ENCODE peak calls at places on chromosomes 6 and 20, in five cellular contexts. One of them, this sample, is unnamed.

GRCh38 chr6:118581489-118581959 is 33.4 kb downstream of the PLN start:
- DNase-seq in fibroblast of lung: peak
- DNase-seq in pancreas: no peak
- DNase-seq in H1: no peak
- DNase-seq in hepatocyte: peak
- DNase-seq in this sample: no peak

GRCh38 chr6:126153661-126154060 is 167.3 kb downstream of the TRMT11 start:
- DNase-seq in fibroblast of lung: peak
- DNase-seq in pancreas: no peak
- DNase-seq in hepatocyte: no peak
- DNase-seq in H1: no peak
- DNase-seq in this sample: no peak

GRCh38 chr6:159520002-159520401 is 173.0 kb downstream of the SOD2 start:
- DNase-seq in hepatocyte: no peak
- DNase-seq in pancreas: no peak
- DNase-seq in fibroblast of lung: no peak
- DNase-seq in H1: no peak
- DNase-seq in this sample: no peak

GRCh38 chr6:131130546-131130925 is 4.7 kb upstream of the AKAP7 start:
- DNase-seq in fibroblast of lung: peak
- DNase-seq in H1: no peak
- DNase-seq in hepatocyte: no peak
- DNase-seq in pancreas: no peak
- DNase-seq in this sample: no peak

GRCh38 chr20:5928063-5928462 is 22.3 kb downstream of the TRMT6 start:
- DNase-seq in fibroblast of lung: no peak
- DNase-seq in H1: no peak
- DNase-seq in hepatocyte: no peak
- DNase-seq in pancreas: no peak
- DNase-seq in this sample: no peak

GRCh38 chr20:1685304-1686052 is 27.9 kb upstream of the SIRPG start:
- DNase-seq in hepatocyte: no peak
- DNase-seq in fibroblast of lung: no peak
- DNase-seq in pancreas: no peak
- DNase-seq in H1: no peak
- DNase-seq in this sample: no peak

GRCh38 chr6:22045261-22045912 is 251.4 kb downstream of the PRL start:
- DNase-seq in fibroblast of lung: no peak
- DNase-seq in pancreas: no peak
- DNase-seq in hepatocyte: no peak
- DNase-seq in H1: no peak
- DNase-seq in this sample: no peak

GRCh38 chr6:29797120-29797519 is 30.5 kb upstream of the HLA-G start:
- DNase-seq in pancreas: no peak
- DNase-seq in H1: no peak
- DNase-seq in hepatocyte: peak
- DNase-seq in fibroblast of lung: peak
- DNase-seq in this sample: no peak

GRCh38 chr20:49853640-49854039 is 41.0 kb downstream of the SLC9A8 start:
- DNase-seq in pancreas: no peak
- DNase-seq in H1: no peak
- DNase-seq in hepatocyte: peak
- DNase-seq in fibroblast of lung: peak
- DNase-seq in this sample: peak

GRCh38 chr6:155201461-155202226 is 62.2 kb upstream of the CLDN20 start:
- DNase-seq in H1: no peak
- DNase-seq in pancreas: no peak
- DNase-seq in hepatocyte: peak
- DNase-seq in fibroblast of lung: peak
- DNase-seq in this sample: no peak

GRCh38 chr6:128713461-128713860 is 169.5 kb upstream of the LAMA2 start:
- DNase-seq in H1: no peak
- DNase-seq in pancreas: no peak
- DNase-seq in hepatocyte: no peak
- DNase-seq in fibroblast of lung: peak
- DNase-seq in this sample: no peak

GRCh38 chr6:11894212-11894611 is 115.6 kb upstream of the ADTRP start:
- DNase-seq in fibroblast of lung: no peak
- DNase-seq in pancreas: no peak
- DNase-seq in H1: no peak
- DNase-seq in hepatocyte: no peak
- DNase-seq in this sample: no peak

GRCh38 chr6:41630946-41631345 is 7.3 kb upstream of the MDFI start:
- DNase-seq in hepatocyte: no peak
- DNase-seq in pancreas: no peak
- DNase-seq in H1: no peak
- DNase-seq in fibroblast of lung: no peak
- DNase-seq in this sample: no peak

GRCh38 chr6:4404410-4404809 is 269.0 kb upstream of the ECI2 start:
- DNase-seq in pancreas: no peak
- DNase-seq in H1: no peak
- DNase-seq in fibroblast of lung: no peak
- DNase-seq in hepatocyte: no peak
- DNase-seq in this sample: no peak

GRCh38 chr20:37856932-37857660 is 45.8 kb upstream of the VSTM2L start:
- DNase-seq in hepatocyte: no peak
- DNase-seq in pancreas: no peak
- DNase-seq in fibroblast of lung: peak
- DNase-seq in H1: no peak
- DNase-seq in this sample: no peak

GRCh38 chr20:46400253-46400652 is 6.2 kb downstream of the ELMO2 start:
- DNase-seq in pancreas: no peak
- DNase-seq in fibroblast of lung: peak
- DNase-seq in H1: no peak
- DNase-seq in hepatocyte: peak
- DNase-seq in this sample: no peak

DNA sequence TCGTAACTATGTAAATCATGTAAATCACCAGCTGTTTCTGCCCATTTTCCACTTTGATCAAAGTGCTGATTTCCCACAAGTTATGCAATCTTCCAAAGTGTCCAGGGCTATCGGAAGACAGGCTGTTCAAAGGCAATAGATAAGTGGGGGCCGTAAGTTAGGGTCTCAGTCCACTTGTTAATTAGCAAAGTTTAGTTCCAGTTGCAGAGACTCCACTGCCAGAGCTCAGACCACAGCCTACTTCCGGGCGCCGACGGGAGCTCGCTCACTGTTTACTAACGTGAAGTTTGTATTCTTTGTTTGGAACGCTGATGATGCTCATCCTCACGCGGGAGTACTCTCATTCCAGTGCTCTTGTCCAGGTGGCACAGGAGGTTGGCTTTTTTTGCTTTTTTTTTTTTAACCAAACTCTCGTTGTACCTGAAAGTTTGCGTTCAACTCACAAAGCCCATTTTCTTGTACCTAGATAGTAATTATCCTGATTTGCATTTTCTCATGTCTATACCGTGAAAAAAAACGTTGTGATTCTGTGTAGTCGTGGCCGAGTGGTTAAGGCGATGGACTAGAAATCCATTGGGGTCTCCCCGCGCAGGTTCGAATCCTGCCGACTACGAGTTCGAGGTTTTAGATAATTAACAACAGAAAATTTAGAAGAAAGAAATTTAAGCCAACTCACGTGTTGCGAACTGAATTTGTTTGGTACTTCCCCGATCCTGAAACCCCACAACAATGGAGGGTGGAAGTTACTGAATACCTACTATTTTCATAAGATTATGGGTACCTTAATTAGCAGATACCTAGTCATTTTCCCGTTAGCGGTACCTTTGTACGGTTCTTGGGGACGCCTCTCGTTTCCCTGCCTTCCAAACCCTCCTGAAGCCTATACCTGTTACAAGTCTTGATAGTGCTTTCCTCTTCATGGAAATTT is 29.9 kb upstream of the ZNF184 start:
- DNase-seq in H1: no peak
- DNase-seq in fibroblast of lung: peak
- DNase-seq in pancreas: no peak
- DNase-seq in hepatocyte: peak
- DNase-seq in this sample: no peak
- H3K27ac ChIP-seq in H1: no peak
- H3K27ac ChIP-seq in fibroblast of lung: no peak
- H3K27ac ChIP-seq in pancreas: no peak
- H3K27ac ChIP-seq in hepatocyte: peak
- H3K27ac ChIP-seq in this sample: no peak

GRCh38 chr6:156949376-156949775 is 172.2 kb downstream of the ARID1B start:
- DNase-seq in hepatocyte: peak
- DNase-seq in pancreas: no peak
- DNase-seq in fibroblast of lung: peak
- DNase-seq in H1: no peak
- DNase-seq in this sample: no peak
- H3K27ac ChIP-seq in hepatocyte: peak
- H3K27ac ChIP-seq in pancreas: peak
- H3K27ac ChIP-seq in fibroblast of lung: peak
- H3K27ac ChIP-seq in H1: no peak
- H3K27ac ChIP-seq in this sample: no peak

GRCh38 chr6:166408936-166409755 is 26.4 kb upstream of the MPC1 start:
- DNase-seq in fibroblast of lung: no peak
- DNase-seq in pancreas: no peak
- DNase-seq in H1: no peak
- DNase-seq in hepatocyte: no peak
- DNase-seq in this sample: no peak
- H3K27ac ChIP-seq in fibroblast of lung: no peak
- H3K27ac ChIP-seq in pancreas: no peak
- H3K27ac ChIP-seq in H1: no peak
- H3K27ac ChIP-seq in hepatocyte: no peak
- H3K27ac ChIP-seq in this sample: no peak

DNA sequence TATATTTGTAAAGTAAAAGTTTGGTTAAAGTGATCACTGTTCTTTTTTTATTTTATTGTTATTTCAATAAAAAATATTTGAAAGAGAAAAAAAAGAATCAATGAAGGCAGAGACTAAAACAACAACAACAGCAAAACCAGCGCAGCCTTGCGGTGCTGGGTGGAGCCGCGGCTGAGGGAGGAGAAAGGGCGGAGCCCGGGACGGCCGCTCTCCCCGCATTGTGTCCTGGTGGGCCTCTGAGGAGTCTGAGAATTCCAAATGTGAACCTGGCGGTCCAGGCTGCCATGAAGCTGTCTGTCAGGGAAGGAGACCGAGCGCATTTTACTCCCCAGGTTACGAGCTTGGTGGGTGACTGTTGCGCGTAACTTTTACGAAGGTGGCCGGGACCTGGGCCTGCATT is 43.2 kb downstream of the TMEM242 start:
- DNase-seq in H1: no peak
- DNase-seq in pancreas: no peak
- DNase-seq in hepatocyte: no peak
- DNase-seq in fibroblast of lung: no peak
- DNase-seq in this sample: no peak
- H3K27ac ChIP-seq in H1: no peak
- H3K27ac ChIP-seq in pancreas: no peak
- H3K27ac ChIP-seq in hepatocyte: no peak
- H3K27ac ChIP-seq in fibroblast of lung: no peak
- H3K27ac ChIP-seq in this sample: no peak

GRCh38 chr20:41425180-41425884 is 58.7 kb upstream of the EMILIN3 start:
- DNase-seq in pancreas: no peak
- DNase-seq in fibroblast of lung: peak
- DNase-seq in hepatocyte: no peak
- DNase-seq in H1: no peak
- DNase-seq in this sample: no peak
- H3K27ac ChIP-seq in pancreas: no peak
- H3K27ac ChIP-seq in fibroblast of lung: no peak
- H3K27ac ChIP-seq in hepatocyte: peak
- H3K27ac ChIP-seq in H1: no peak
- H3K27ac ChIP-seq in this sample: no peak

GRCh38 chr6:112030965-112031660 is 22.8 kb upstream of the CCN6 start:
- DNase-seq in fibroblast of lung: no peak
- DNase-seq in pancreas: no peak
- DNase-seq in hepatocyte: no peak
- DNase-seq in H1: no peak
- DNase-seq in this sample: no peak

GRCh38 chr6:112033824-112034223 is 20.1 kb upstream of the CCN6 start:
- DNase-seq in pancreas: no peak
- DNase-seq in hepatocyte: no peak
- DNase-seq in fibroblast of lung: no peak
- DNase-seq in H1: no peak
- DNase-seq in this sample: peak

GRCh38 chr6:112034236-112034990 is 19.5 kb upstream of the CCN6 start:
- DNase-seq in fibroblast of lung: no peak
- DNase-seq in hepatocyte: no peak
- DNase-seq in pancreas: no peak
- DNase-seq in H1: no peak
- DNase-seq in this sample: no peak

GRCh38 chr6:112030206-112030932 is 23.5 kb upstream of the CCN6 start:
- DNase-seq in fibroblast of lung: no peak
- DNase-seq in pancreas: no peak
- DNase-seq in hepatocyte: no peak
- DNase-seq in H1: no peak
- DNase-seq in this sample: no peak

DNA sequence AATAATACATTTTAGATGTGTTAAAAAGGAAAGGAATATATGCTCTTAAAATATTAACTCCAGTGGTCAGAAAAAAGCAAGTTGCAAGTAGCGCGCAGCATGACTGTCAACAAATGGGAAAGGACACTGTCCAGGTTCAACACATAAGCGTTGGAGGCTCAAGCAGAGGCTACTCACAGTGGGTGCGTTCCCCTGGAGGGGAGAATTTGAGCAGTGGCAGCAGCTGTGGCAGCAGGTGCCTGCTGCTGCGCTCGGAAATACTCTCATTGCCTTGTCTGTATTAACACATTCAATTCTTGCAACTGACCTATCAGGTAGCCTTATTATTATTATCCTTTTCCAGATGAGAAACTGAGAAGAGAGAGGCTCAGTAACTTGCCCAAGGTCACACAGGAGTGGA is 21.9 kb upstream of the CCN6 start:
- DNase-seq in hepatocyte: no peak
- DNase-seq in pancreas: no peak
- DNase-seq in fibroblast of lung: no peak
- DNase-seq in H1: no peak
- DNase-seq in this sample: no peak
- H3K27ac ChIP-seq in hepatocyte: no peak
- H3K27ac ChIP-seq in pancreas: no peak
- H3K27ac ChIP-seq in fibroblast of lung: no peak
- H3K27ac ChIP-seq in H1: no peak
- H3K27ac ChIP-seq in this sample: no peak

GRCh38 chr6:148405893-148406292 is 63.3 kb downstream of the SASH1 start:
- DNase-seq in pancreas: no peak
- DNase-seq in H1: no peak
- DNase-seq in fibroblast of lung: no peak
- DNase-seq in hepatocyte: no peak
- DNase-seq in this sample: no peak
- H3K27ac ChIP-seq in pancreas: no peak
- H3K27ac ChIP-seq in H1: no peak
- H3K27ac ChIP-seq in fibroblast of lung: no peak
- H3K27ac ChIP-seq in hepatocyte: no peak
- H3K27ac ChIP-seq in this sample: no peak

GRCh38 chr20:51303731-51304670 is 238.5 kb downstream of the NFATC2 start:
- DNase-seq in hepatocyte: no peak
- DNase-seq in H1: no peak
- DNase-seq in pancreas: no peak
- DNase-seq in fibroblast of lung: no peak
- DNase-seq in this sample: no peak

GRCh38 chr20:51299413-51299812 is 243.1 kb downstream of the NFATC2 start:
- DNase-seq in hepatocyte: no peak
- DNase-seq in fibroblast of lung: no peak
- DNase-seq in H1: no peak
- DNase-seq in pancreas: no peak
- DNase-seq in this sample: no peak

GRCh38 chr20:51298141-51298540 is 244.4 kb downstream of the NFATC2 start:
- DNase-seq in fibroblast of lung: no peak
- DNase-seq in pancreas: no peak
- DNase-seq in H1: no peak
- DNase-seq in hepatocyte: no peak
- DNase-seq in this sample: no peak

GRCh38 chr20:51301026-51301425 is 241.5 kb downstream of the NFATC2 start:
- DNase-seq in fibroblast of lung: no peak
- DNase-seq in pancreas: no peak
- DNase-seq in H1: no peak
- DNase-seq in hepatocyte: no peak
- DNase-seq in this sample: no peak

GRCh38 chr20:51300104-51300503 is 242.4 kb downstream of the NFATC2 start:
- DNase-seq in fibroblast of lung: no peak
- DNase-seq in pancreas: no peak
- DNase-seq in hepatocyte: no peak
- DNase-seq in H1: no peak
- DNase-seq in this sample: no peak
- H3K27ac ChIP-seq in fibroblast of lung: no peak
- H3K27ac ChIP-seq in pancreas: no peak
- H3K27ac ChIP-seq in hepatocyte: no peak
- H3K27ac ChIP-seq in H1: no peak
- H3K27ac ChIP-seq in this sample: no peak